ENCODE peak calls at places on chromosomes 3 and 15, in five cellular contexts. O, M, Y, D and P are unnamed samples.

GRCh38 chr3:24400450-24400849 is 94.2 kb downstream of the THRB start:
- DNase-seq in O (no peak), M (no peak), Y (no peak), D (no peak), P (no peak)

GRCh38 chr3:28376424-28376823 is 27.8 kb upstream of the AZI2 start:
- DNase-seq in O (no peak), M (no peak), Y (no peak), D (no peak), P (no peak)

GRCh38 chr3:115551091-115551490 is 72.2 kb upstream of the GAP43 start:
- DNase-seq in O (no peak), M (no peak), Y (no peak), D (no peak), P (no peak)

GRCh38 chr3:32640939-32641725 is 43.9 kb upstream of the CNOT10 start:
- DNase-seq in O (no peak), M (no peak), Y (no peak), D (no peak), P (no peak)

GRCh38 chr15:62492900-62493299 is 327.8 kb upstream of the C2CD4B start:
- DNase-seq in O (no peak), M (no peak), Y (no peak), D (no peak), P (no peak)

GRCh38 chr3:139204756-139205155 is 139.1 kb upstream of the MRPS22 start:
- DNase-seq in O (no peak), M (no peak), Y (no peak), D (no peak), P (no peak)

GRCh38 chr3:195143221-195143620 is 127.7 kb downstream of the XXYLT1 start:
- DNase-seq in O (no peak), M (no peak), Y (no peak), D (no peak), P (no peak)

GRCh38 chr15:71532994-71533393 is 277.4 kb upstream of the NR2E3 start:
- DNase-seq in O (peak), M (no peak), Y (no peak), D (peak), P (peak)

GRCh38 chr15:36468746-36469145 is 110.7 kb upstream of the CDIN1 start:
- DNase-seq in O (no peak), M (no peak), Y (no peak), D (no peak), P (no peak)

GRCh38 chr3:186609247-186609868 is 3.5 kb upstream of the AHSG start:
- DNase-seq in O (no peak), M (no peak), Y (no peak), D (no peak), P (no peak)

GRCh38 chr3:43062040-43062555 is 43.8 kb downstream of the POMGNT2 start:
- DNase-seq in O (no peak), M (no peak), Y (no peak), D (no peak), P (no peak)

GRCh38 chr3:14231145-14231990 is 52.8 kb downstream of the LSM3 start:
- DNase-seq in O (no peak), M (no peak), Y (no peak), D (no peak), P (no peak)

GRCh38 chr3:182570934-182571594 is 222.2 kb upstream of the ATP11B start:
- DNase-seq in O (no peak), M (no peak), Y (no peak), D (no peak), P (no peak)

GRCh38 chr3:119636194-119636593 is 24.2 kb downstream of the POPDC2 start:
- DNase-seq in O (no peak), M (no peak), Y (no peak), D (no peak), P (no peak)

GRCh38 chr3:137792633-137793271 is 28.6 kb downstream of the SOX14 start:
- DNase-seq in O (peak), M (no peak), Y (peak), D (peak), P (no peak)

GRCh38 chr15:63192604-63193206 is 3.3 kb downstream of the RAB8B start:
- DNase-seq in O (no peak), M (no peak), Y (peak), D (no peak), P (no peak)

GRCh38 chr3:100850156-100850555 is 140.9 kb downstream of the TFG start:
- DNase-seq in O (no peak), M (no peak), Y (no peak), D (no peak), P (no peak)

GRCh38 chr3:46705022-46705530 is 3.9 kb downstream of the TMIE start:
- DNase-seq in O (peak), M (peak), Y (peak), D (peak), P (peak)

GRCh38 chr15:49155834-49156627 is 632 bp upstream of the COPS2 start:
- DNase-seq in O (peak), M (no peak), Y (no peak), D (peak), P (no peak)

GRCh38 chr3:112634786-112635541 is 6.0 kb downstream of the CCDC80 start:
- DNase-seq in O (no peak), M (no peak), Y (no peak), D (no peak), P (no peak)

GRCh38 chr3:111299070-111299672 is 227.6 kb downstream of the NECTIN3 start:
- DNase-seq in O (no peak), M (no peak), Y (no peak), D (no peak), P (no peak)

GRCh38 chr3:31412832-31413231 is 119.9 kb upstream of the STT3B start:
- DNase-seq in O (no peak), M (no peak), Y (no peak), D (no peak), P (no peak)

GRCh38 chr3:17730318-17730967 is 12.0 kb downstream of the TBC1D5 start:
- DNase-seq in O (peak), M (no peak), Y (no peak), D (peak), P (no peak)

GRCh38 chr15:92077353-92078080 is 224.0 kb downstream of the SLCO3A1 start:
- DNase-seq in O (peak), M (no peak), Y (peak), D (peak), P (peak)

GRCh38 chr3:142997330-142997729 is 4.0 kb upstream of the U2SURP start:
- DNase-seq in O (no peak), M (no peak), Y (no peak), D (no peak), P (no peak)

GRCh38 chr3:39180546-39181346 is 11.6 kb downstream of the XIRP1 start:
- DNase-seq in O (peak), M (peak), Y (peak), D (peak), P (peak)

GRCh38 chr15:74185949-74186348 is 12.4 kb downstream of the ISLR start:
- DNase-seq in O (no peak), M (no peak), Y (no peak), D (no peak), P (no peak)

GRCh38 chr15:40942337-40942854 is 10.9 kb upstream of the CHAC1 start:
- DNase-seq in O (no peak), M (no peak), Y (peak), D (no peak), P (no peak)

GRCh38 chr15:85623648-85624047 is 171.1 kb downstream of the KLHL25 start:
- DNase-seq in O (no peak), M (no peak), Y (no peak), D (no peak), P (no peak)

GRCh38 chr15:29871401-29871800 is 49.1 kb upstream of the TJP1 start:
- DNase-seq in O (no peak), M (no peak), Y (no peak), D (no peak), P (no peak)

GRCh38 chr3:194275231-194275671 is 75.9 kb downstream of the CPN2 start:
- DNase-seq in O (no peak), M (no peak), Y (no peak), D (no peak), P (no peak)

DNA sequence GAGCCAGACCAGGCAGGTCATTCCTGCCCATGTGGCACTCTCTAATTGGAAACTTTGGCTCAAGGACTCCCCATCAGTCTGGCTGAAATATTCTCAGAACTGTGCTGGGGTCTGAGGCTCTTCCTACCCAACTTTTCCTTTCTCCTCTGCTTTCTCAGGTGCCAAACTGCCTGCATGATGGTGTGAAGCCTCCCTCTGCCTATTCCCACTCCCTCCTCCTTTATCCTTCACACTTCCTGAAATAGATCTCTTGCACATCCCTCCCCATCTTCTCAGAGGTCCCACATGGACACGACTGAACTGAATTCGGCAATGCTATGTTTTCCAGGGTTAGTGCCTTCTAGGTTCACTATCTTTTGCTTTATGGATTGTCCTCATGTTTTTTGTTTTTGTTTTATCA is 12.5 kb downstream of the LIPH start:
- DNase-seq in O (no peak), M (no peak), Y (no peak), D (no peak), P (no peak)
- TF ChIP-seq SUZ12 in O (no peak), M (no peak), Y (no peak), D (no peak), P (no peak)

GRCh38 chr3:71294919-71295318 is 288.6 kb downstream of the FOXP1 start:
- DNase-seq in O (no peak), M (no peak), Y (no peak), D (no peak), P (no peak)
- TF ChIP-seq SUZ12 in O (no peak), M (no peak), Y (no peak), D (no peak), P (no peak)

GRCh38 chr3:157444789-157445188 is 8.1 kb downstream of the PTX3 start:
- DNase-seq in O (no peak), M (no peak), Y (no peak), D (no peak), P (no peak)

GRCh38 chr3:157442729-157443128 is 6.1 kb downstream of the PTX3 start:
- DNase-seq in O (no peak), M (no peak), Y (no peak), D (no peak), P (no peak)

GRCh38 chr3:157445897-157446296 is 9.2 kb downstream of the PTX3 start:
- DNase-seq in O (no peak), M (no peak), Y (no peak), D (no peak), P (no peak)

GRCh38 chr3:157441102-157441622 is 4.5 kb downstream of the PTX3 start:
- DNase-seq in O (no peak), M (no peak), Y (no peak), D (no peak), P (no peak)

DNA sequence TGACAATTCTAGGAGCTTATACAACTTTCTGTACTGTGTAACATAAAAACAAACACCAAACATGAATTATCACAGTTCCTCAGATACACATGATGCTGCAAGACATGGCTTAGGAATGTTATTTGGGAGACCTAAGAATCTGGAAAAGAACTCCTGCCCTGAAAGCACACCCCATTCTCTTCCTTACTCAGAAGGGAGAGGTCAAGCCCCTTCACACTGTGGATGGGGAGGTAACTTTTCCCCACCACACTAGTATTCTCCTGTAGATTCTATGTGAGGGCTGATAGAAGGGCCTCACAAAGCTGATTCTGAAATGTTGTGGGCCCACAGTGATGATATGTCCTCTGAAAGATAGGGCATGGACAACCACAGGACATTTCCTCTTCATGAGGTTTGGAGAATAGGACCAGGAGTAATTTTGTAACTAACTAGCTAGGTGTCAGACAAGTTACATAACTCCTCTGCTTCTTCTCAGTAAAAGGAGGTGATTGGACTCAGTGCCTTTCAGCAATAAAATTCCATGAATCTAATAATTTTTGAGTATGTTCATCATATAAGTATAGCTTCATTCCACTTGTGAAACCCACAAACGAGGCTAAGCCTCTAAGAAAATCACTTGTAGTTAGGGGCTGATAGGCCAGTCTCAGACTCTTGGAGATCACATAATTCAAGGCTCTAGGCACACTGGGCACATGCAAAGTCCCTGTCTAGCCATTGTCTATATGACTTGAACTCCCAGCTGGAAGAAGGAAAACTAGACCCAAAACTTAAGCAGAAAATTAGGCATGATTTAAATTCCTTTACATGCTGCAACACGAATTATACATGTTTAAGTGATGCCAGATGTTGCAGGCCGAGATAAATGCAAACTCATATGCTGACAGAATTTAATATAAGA is 7.5 kb downstream of the PTX3 start:
- DNase-seq in O (no peak), M (no peak), Y (no peak), D (no peak), P (no peak)
- TF ChIP-seq SUZ12 in O (no peak), M (no peak), Y (no peak), D (no peak), P (no peak)

GRCh38 chr3:170572665-170573253 is 13.1 kb downstream of the SLC7A14 start:
- DNase-seq in O (no peak), M (peak), Y (no peak), D (no peak), P (no peak)
- TF ChIP-seq SUZ12 in O (no peak), M (no peak), Y (no peak), D (no peak), P (no peak)

DNA sequence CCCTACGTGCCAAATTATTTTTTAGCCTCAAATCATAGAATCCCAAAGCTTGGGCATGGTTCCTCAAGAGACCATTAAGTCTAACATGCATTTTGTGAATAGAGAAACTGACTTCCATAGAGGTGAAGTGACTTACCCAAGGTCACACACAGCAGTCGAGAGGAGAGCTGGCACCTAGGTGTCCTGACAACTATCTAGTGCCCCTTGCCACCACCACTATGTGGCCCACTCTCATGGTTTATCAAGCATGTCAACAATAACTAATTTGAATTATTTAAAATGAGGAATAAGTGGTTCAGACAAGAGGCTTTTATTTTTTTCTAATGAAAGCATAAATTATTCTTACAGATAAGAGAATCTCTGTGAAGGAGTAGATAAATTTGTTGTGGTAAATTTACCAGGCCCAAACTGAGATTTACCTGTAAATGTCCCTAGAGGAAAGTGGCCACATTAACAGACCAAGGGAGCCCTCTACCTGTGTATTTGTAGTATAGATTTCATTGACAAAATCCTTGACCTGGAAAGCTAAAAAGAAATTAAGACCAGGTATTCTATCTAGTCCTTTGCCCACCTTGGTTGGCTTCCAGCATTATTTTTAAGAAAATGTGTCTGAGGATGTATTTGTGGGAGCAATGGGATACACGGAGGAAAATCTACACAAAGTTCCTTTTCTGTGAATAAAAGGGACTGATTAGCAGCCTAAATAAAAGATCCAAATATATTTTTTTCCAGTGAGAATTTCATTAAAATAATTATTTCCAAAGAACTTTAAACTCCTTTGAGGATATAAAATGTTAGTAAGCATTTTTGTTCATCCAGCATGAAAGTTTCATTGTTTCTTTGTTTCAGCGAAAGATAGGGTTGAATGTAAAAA is 49.1 kb downstream of the IQCH start:
- DNase-seq in O (peak), M (peak), Y (no peak), D (peak), P (peak)
- TF ChIP-seq SUZ12 in O (no peak), M (no peak), Y (no peak), D (no peak), P (no peak)

GRCh38 chr3:183937601-183938286 is 53.1 kb upstream of the PARL start:
- DNase-seq in O (no peak), M (no peak), Y (no peak), D (no peak), P (no peak)
- TF ChIP-seq SUZ12 in O (no peak), M (no peak), Y (no peak), D (no peak), P (no peak)

GRCh38 chr3:63707731-63708130 is 55.3 kb downstream of the SNTN start:
- DNase-seq in O (no peak), M (no peak), Y (no peak), D (no peak), P (no peak)

GRCh38 chr3:63706321-63707085 is 54.0 kb downstream of the SNTN start:
- DNase-seq in O (no peak), M (no peak), Y (no peak), D (no peak), P (no peak)

GRCh38 chr3:63709576-63709975 is 57.1 kb downstream of the SNTN start:
- DNase-seq in O (no peak), M (no peak), Y (no peak), D (no peak), P (no peak)

DNA sequence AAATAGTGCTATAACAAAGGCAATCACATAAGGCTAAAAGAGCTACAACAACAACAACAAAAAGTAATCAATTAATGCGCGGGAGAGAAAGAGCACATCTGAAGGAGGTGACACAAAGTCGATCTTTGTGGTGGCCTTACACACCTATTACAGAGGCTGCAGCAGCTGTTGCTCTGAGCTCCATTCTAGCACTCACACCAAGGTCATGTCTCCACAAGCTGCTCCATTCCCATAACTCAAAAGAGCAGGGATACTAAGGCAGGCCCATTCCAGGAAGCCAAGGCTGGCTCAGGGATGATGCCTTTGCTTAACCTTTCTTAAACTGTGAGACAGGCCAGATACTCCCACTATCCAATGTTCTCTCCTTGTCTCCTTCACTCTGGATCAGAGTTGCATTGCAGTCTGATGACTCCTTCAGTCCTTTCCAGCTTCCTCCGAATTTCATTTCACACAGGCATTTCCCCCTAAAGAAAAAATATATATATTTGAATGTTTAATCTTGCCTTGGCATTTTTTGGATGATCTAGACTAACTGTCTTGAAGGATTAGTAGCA is 52.7 kb downstream of the SNTN start:
- DNase-seq in O (no peak), M (no peak), Y (no peak), D (no peak), P (no peak)
- TF ChIP-seq SUZ12 in O (no peak), M (no peak), Y (no peak), D (no peak), P (no peak)

GRCh38 chr3:126746395-126747177 is 42.5 kb downstream of the CHCHD6 start:
- DNase-seq in O (no peak), M (no peak), Y (no peak), D (peak), P (no peak)
- TF ChIP-seq SUZ12 in O (no peak), M (no peak), Y (no peak), D (no peak), P (no peak)